ENCODE peak calls at places on chromosomes 6 and 20, in nine cellular contexts. Q, X, T, F, A, U, S, G and W are unnamed samples.

GRCh38 chr6:157668034-157668401 is 155.0 kb upstream of the SNX9 start:
- DNase-seq in X (no peak), U (no peak), S (no peak), F (no peak), T (no peak), Q (no peak), A (no peak), G (no peak), W (no peak)

GRCh38 chr6:163490826-163491577 is 76.5 kb downstream of the QKI start:
- DNase-seq in U (peak), T (peak), Q (peak), G (peak), A (no peak), F (peak), X (no peak), S (no peak), W (peak)

GRCh38 chr20:34065260-34065659 is 46.8 kb downstream of the EIF2S2 start:
- DNase-seq in Q (peak), T (no peak), G (peak), A (no peak), U (no peak), S (no peak), F (no peak), X (no peak), W (peak)

GRCh38 chr6:73929421-73929820 is 233.4 kb downstream of the CD109 start:
- DNase-seq in T (no peak), A (no peak), S (no peak), Q (no peak), U (no peak), G (peak), X (no peak), F (no peak), W (peak)

GRCh38 chr20:46108435-46108841 is 9.7 kb upstream of the CD40 start:
- DNase-seq in A (no peak), T (no peak), X (no peak), Q (no peak), U (no peak), S (no peak), F (no peak), G (no peak), W (no peak)

GRCh38 chr6:74646461-74646860 is 559.4 kb downstream of the COL12A1 start:
- DNase-seq in A (no peak), X (no peak), U (no peak), S (no peak), F (peak), Q (no peak), T (no peak), G (no peak), W (no peak)

GRCh38 chr20:6583134-6583738 is 184.2 kb upstream of the BMP2 start:
- DNase-seq in G (peak), X (peak), Q (peak), F (peak), S (peak), T (peak), U (peak), A (peak), W (peak)

GRCh38 chr6:140046030-140046632 is 671.7 kb upstream of the CITED2 start:
- DNase-seq in T (no peak), G (no peak), X (no peak), S (no peak), F (no peak), U (no peak), A (no peak), Q (no peak), W (no peak)

GRCh38 chr6:163651910-163652309 is 237.4 kb downstream of the QKI start:
- DNase-seq in F (no peak), G (peak), T (no peak), S (no peak), A (no peak), Q (no peak), X (no peak), U (no peak), W (peak)

GRCh38 chr6:3742076-3742425 is 9.5 kb downstream of the PXDC1 start:
- DNase-seq in A (no peak), F (no peak), G (no peak), U (no peak), X (no peak), S (no peak), T (no peak), Q (no peak), W (peak)

GRCh38 chr6:106872044-106872443 is 102.5 kb downstream of the CD24 start:
- DNase-seq in A (no peak), U (no peak), F (no peak), X (no peak), G (peak), S (no peak), T (no peak), Q (no peak), W (peak)

GRCh38 chr6:143928853-143929252 is 64.6 kb downstream of the ZC2HC1B start:
- DNase-seq in X (no peak), G (no peak), F (no peak), U (no peak), T (no peak), A (no peak), Q (no peak), S (no peak), W (no peak)

GRCh38 chr20:62285722-62286121 is 17.1 kb upstream of the ADRM1 start:
- DNase-seq in T (peak), Q (peak), U (no peak), A (no peak), G (no peak), X (no peak), F (no peak), S (no peak), W (no peak)

DNA sequence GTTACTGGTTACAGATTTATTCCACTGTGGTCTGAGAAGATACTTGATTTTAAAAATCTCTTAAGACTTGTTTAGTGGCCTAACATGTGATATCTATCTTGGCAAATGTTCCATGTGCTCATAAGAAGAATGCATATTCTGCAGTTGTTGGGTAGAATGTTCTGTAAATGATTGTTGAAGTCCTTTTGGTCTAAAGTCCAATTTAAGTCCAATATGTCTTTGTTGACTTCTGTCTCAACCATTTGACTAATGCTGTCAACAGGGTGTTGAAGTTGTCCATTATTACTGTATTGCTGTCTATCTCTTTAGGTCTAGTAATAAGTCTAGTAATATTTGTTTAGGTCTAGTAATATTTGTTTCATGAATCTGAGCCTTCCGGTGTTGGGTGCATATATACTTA is 387.8 kb upstream of the RUNX2 start:
- DNase-seq in T (no peak), X (no peak), S (no peak), F (no peak), A (peak), G (no peak), Q (no peak), U (no peak), W (no peak)
- TF ChIP-seq CTCF in T (no peak), X (no peak), S (no peak), F (no peak), A (no peak), G (no peak), Q (no peak), U (no peak), W (no peak)

GRCh38 chr20:2545594-2545993 is 9.2 kb downstream of the TMC2 start:
- DNase-seq in X (no peak), Q (no peak), T (no peak), G (no peak), U (no peak), F (no peak), A (no peak), S (no peak), W (no peak)
- TF ChIP-seq CTCF in X (no peak), Q (no peak), T (no peak), G (no peak), U (no peak), F (no peak), A (no peak), S (no peak), W (no peak)

GRCh38 chr20:60037120-60037499 is 78.9 kb downstream of the CDH26 start:
- DNase-seq in S (no peak), T (no peak), A (no peak), U (no peak), F (no peak), Q (no peak), G (peak), X (no peak), W (peak)
- TF ChIP-seq CTCF in S (no peak), T (no peak), A (no peak), U (no peak), F (no peak), Q (no peak), G (no peak), X (no peak), W (no peak)

GRCh38 chr20:50138479-50139393 is 14.8 kb downstream of the PEDS1 start:
- DNase-seq in Q (no peak), A (peak), F (no peak), S (peak), T (peak), X (peak), U (peak), G (peak), W (peak)
- TF ChIP-seq CTCF in Q (no peak), A (peak), F (no peak), S (no peak), T (no peak), X (no peak), U (no peak), G (no peak), W (no peak)

GRCh38 chr6:68876792-68877493 is 241.9 kb downstream of the ADGRB3 start:
- DNase-seq in G (peak), X (no peak), F (no peak), Q (no peak), A (peak), U (no peak), T (no peak), S (no peak), W (peak)
- TF ChIP-seq CTCF in G (peak), X (peak), F (peak), Q (no peak), A (no peak), U (no peak), T (peak), S (peak), W (peak)

GRCh38 chr6:142700032-142700431 is 244.9 kb downstream of the HIVEP2 start:
- DNase-seq in Q (no peak), U (no peak), X (no peak), G (no peak), A (no peak), S (no peak), T (no peak), F (no peak), W (no peak)

GRCh38 chr6:142699391-142699790 is 245.6 kb downstream of the HIVEP2 start:
- DNase-seq in T (no peak), S (no peak), Q (no peak), G (no peak), F (no peak), U (no peak), X (no peak), A (no peak), W (no peak)

GRCh38 chr6:142700676-142701185 is 244.2 kb downstream of the HIVEP2 start:
- DNase-seq in F (no peak), T (no peak), S (no peak), G (no peak), U (no peak), Q (no peak), X (no peak), A (no peak), W (no peak)

GRCh38 chr6:142697912-142698311 is 247.1 kb downstream of the HIVEP2 start:
- DNase-seq in Q (no peak), S (no peak), G (no peak), F (no peak), A (no peak), T (no peak), U (no peak), X (no peak), W (no peak)

DNA sequence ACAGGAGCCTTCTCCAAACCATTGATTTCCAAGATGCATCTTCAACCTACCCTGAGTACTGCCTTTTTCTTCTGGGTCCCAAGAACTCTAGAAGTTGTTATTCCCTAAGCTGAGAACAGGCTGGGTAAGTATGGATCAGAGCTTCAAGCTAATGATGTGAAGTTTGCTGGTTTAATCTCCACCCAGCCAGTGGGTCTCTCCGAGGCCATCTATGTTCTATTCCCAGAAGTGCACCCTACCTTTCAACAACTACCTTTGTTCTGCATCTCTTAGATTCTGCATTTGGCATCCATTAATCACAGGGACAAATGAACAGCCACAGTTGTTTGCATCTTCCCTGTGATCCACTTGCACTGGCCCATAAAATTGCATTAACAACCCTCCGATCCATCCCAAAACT is 246.2 kb downstream of the HIVEP2 start:
- DNase-seq in G (peak), T (no peak), U (no peak), Q (no peak), S (no peak), A (no peak), X (no peak), F (no peak), W (peak)
- TF ChIP-seq CTCF in G (peak), T (no peak), U (no peak), Q (no peak), S (no peak), A (no peak), X (peak), F (no peak), W (peak)

DNA sequence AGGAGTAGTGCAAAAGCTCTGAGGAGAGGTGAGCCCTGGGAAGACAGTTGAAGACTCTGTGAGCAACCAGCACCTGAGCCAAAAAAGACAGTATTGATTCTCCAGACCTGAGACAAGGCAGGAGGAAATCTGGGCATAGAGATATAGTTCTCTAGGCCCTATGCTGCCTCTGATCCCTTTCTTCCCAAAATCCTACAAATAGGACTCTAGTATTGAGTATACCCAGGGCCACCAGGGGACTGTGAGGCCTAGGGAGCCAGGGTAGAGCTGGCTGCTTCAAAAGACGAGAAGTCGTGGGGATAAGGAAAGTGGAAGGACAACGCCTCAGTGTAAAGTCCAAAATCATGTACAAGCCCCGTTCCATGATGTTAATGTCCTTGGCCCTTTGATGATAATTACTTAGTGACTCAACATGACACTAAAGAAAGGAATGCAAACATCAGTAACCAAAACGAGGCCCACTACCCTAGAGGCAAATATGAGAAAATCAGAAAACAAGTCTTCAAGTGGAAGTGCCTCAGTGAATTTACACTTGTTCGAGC is 197.3 kb upstream of the PROKR2 start:
- DNase-seq in G (peak), S (no peak), F (no peak), U (peak), Q (no peak), X (no peak), A (peak), T (no peak), W (peak)
- TF ChIP-seq CTCF in G (no peak), S (no peak), F (no peak), U (peak), Q (no peak), X (no peak), A (peak), T (no peak), W (no peak)

DNA sequence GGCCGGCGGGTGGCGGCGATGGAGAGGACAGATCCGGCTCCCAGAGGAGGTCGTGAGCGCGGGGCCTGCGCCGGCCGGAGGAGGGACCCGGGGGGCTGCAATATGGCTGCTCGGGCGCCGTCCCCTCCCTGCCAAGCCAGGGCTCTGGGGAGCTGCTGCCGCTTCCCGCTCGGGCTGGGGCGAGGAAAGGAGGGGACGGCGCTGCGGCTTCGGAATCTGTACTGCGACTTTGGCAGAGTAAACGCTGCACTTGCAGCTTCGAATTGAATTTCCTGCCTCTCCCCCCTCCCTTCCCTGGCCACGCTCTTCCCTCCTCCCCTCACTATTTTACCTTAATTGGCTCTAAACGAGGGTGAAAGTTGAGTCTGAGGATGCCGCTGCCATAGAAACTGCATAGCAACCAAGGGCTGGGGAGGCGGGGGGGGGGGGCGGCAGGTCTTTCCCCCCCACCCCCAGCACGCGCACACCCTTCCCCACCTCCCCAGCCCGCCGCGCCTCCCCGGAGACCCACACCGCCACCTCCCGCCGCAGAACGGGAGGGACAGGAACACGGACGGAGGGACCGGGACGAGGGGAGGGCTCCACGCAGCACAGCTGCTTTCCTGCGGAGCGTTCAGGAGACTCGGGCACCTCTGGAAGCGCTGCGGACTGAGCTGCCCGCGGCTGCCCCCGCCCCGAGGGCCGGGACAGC is 93.9 kb downstream of the RNASET2 start:
- DNase-seq in A (no peak), X (peak), G (no peak), Q (no peak), F (no peak), S (peak), T (peak), U (no peak), W (no peak)
- TF ChIP-seq CTCF in A (peak), X (peak), G (no peak), Q (no peak), F (no peak), S (no peak), T (peak), U (no peak), W (no peak)

GRCh38 chr6:30260036-30260504 is 46.9 kb upstream of the TRIM26 start:
- DNase-seq in T (no peak), Q (no peak), U (no peak), F (peak), A (no peak), G (peak), X (no peak), S (peak), W (no peak)

GRCh38 chr6:30263734-30264133 is 50.5 kb upstream of the TRIM26 start:
- DNase-seq in Q (no peak), F (no peak), U (no peak), A (no peak), X (no peak), G (peak), T (no peak), S (no peak), W (peak)

GRCh38 chr6:30258204-30258603 is 45.0 kb upstream of the TRIM26 start:
- DNase-seq in U (no peak), Q (no peak), G (no peak), X (no peak), T (no peak), A (no peak), S (no peak), F (no peak), W (no peak)

GRCh38 chr6:30264731-30265130 is 51.5 kb upstream of the TRIM26 start:
- DNase-seq in A (no peak), S (no peak), G (no peak), U (no peak), T (no peak), F (no peak), Q (no peak), X (no peak), W (no peak)

DNA sequence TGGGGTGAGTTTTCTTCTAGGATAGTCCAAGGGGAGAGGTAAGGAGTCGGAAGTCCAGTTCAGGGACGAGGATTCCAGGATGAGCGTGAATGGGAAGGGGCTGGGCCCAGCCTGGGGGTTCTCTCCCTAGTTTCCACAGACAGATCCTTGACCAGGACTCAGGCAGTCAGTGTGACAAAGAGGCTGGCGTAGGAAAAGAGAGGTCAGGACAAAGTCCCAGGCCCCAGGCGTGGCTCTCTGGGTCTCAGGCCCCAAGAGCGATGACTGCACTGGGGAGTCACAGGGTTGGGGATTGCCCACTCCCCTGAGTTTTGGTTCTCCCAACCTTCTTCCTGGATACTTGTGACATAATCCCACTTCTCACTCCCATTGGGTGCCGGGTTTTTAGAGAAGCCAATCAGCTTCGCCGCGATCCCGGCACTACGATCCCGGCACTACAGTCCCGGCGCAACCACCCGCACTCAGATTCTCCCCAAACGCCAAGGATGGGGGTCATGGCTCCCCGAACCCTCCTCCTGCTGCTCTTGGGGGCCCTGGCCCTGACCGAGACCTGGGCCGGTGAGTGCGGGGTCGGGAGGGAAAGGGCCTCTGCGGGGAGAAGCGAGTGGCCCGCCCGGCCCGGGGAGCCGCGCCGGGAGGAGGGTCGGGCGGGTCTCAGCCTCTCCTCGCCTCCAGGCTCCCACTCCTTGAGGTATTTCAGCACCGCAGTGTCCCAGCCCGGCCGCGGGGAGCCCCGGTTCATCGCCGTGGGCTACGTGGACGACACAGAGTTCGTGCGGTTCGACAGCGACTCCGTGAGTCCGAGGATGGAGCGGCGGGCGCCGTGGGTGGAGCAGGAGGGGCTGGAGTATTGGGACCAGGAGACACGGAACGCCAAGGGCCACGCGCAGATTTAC is 46.2 kb upstream of the TRIM26 start:
- DNase-seq in G (peak), Q (peak), U (peak), F (peak), S (peak), X (peak), A (peak), T (peak), W (peak)
- TF ChIP-seq CTCF in G (peak), Q (peak), U (no peak), F (peak), S (no peak), X (peak), A (peak), T (no peak), W (peak)

GRCh38 chr6:25341923-25342619 is 62.9 kb downstream of the CARMIL1 start:
- DNase-seq in G (no peak), U (no peak), T (no peak), X (no peak), F (no peak), A (no peak), S (no peak), Q (no peak), W (no peak)
- TF ChIP-seq CTCF in G (no peak), U (no peak), T (no peak), X (no peak), F (no peak), A (no peak), S (no peak), Q (no peak), W (no peak)